ENCODE peak calls at places on chromosome 14, in five cellular contexts. R, E, Z, B and N are unnamed samples. For H3K9me3, the result is how much of the 10 kb centered on the place peaks cover.

GRCh38 chr14:54106802-54107377 is 150.3 kb upstream of the BMP4 start:
- DNase-seq in R (no peak), E (no peak), Z (no peak), B (no peak), N (no peak)

GRCh38 chr14:103444837-103445524 is 59.8 kb downstream of the MARK3 start:
- DNase-seq in R (no peak), E (no peak), Z (no peak), B (no peak), N (no peak)

GRCh38 chr14:85319998-85320397 is 209.9 kb upstream of the FLRT2 start:
- DNase-seq in R (no peak), E (no peak), Z (no peak), B (no peak), N (no peak)

GRCh38 chr14:100740196-100740825 is 13.6 kb downstream of the DLK1 start:
- DNase-seq in R (no peak), E (no peak), Z (peak), B (no peak), N (no peak)

GRCh38 chr14:64400829-64401459 is 12.8 kb downstream of the MTHFD1 start:
- DNase-seq in R (no peak), E (no peak), Z (no peak), B (no peak), N (no peak)

GRCh38 chr14:28061006-28061405 is 705.6 kb upstream of the FOXG1 start:
- DNase-seq in R (no peak), E (no peak), Z (no peak), B (no peak), N (no peak)

GRCh38 chr14:103301512-103302197 is 32.4 kb upstream of the EIF5 start:
- DNase-seq in R (no peak), E (no peak), Z (no peak), B (no peak), N (no peak)

GRCh38 chr14:94120667-94121335 is 8.6 kb downstream of the IFI27L2 start:
- DNase-seq in R (no peak), E (no peak), Z (no peak), B (no peak), N (peak)

GRCh38 chr14:104697892-104698583 is 8.6 kb downstream of the INF2 start:
- DNase-seq in R (no peak), E (no peak), Z (no peak), B (no peak), N (no peak)

GRCh38 chr14:61269321-61270083 is 11.6 kb downstream of the TMEM30B start:
- DNase-seq in R (peak), E (peak), Z (peak), B (no peak), N (peak)

GRCh38 chr14:61561657-61562276 is 133.5 kb upstream of the HIF1A start:
- DNase-seq in R (peak), E (peak), Z (peak), B (peak), N (peak)

GRCh38 chr14:101222362-101223090 is 319.0 kb upstream of the RTL1 start:
- DNase-seq in R (no peak), E (no peak), Z (no peak), B (no peak), N (no peak)

GRCh38 chr14:71654810-71655209 is 277.4 kb upstream of the RGS6 start:
- DNase-seq in R (no peak), E (no peak), Z (no peak), B (no peak), N (no peak)

GRCh38 chr14:104637546-104638003 is 33.0 kb upstream of the TMEM179 start:
- DNase-seq in R (no peak), E (no peak), Z (no peak), B (no peak), N (no peak)

GRCh38 chr14:104220225-104221070 is 82.1 kb downstream of the KIF26A start:
- DNase-seq in R (no peak), E (no peak), Z (no peak), B (no peak), N (peak)

GRCh38 chr14:104383931-104384775 is 195.4 kb upstream of the C14orf180 start:
- DNase-seq in R (no peak), E (no peak), Z (no peak), B (no peak), N (peak)

GRCh38 chr14:32075636-32076277 is 1.3 kb upstream of the ARHGAP5 start:
- DNase-seq in R (peak), E (no peak), Z (peak), B (no peak), N (no peak)

DNA sequence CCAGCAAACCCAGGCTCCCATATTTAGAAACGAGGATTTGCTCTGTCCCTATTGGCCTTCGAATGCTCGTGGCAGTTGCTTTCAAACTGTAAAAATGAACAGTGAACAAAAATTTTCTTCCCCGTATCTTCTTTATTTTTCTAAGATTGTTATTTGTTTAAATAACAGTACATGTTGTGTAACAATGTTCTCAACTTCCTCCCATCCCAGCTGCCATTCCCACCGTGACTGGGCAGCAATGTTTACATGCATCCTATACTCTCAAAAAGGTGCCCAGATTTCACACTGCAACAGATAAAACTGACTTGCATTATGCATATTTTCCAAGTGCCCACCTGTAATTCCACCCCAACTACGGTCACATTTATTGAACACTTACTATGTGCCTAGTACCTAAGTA is 12.8 kb downstream of the VCPKMT start:
- DNase-seq in R (no peak), E (no peak), Z (no peak), B (no peak), N (no peak)
- H3K9me3 ChIP-seq in R (under half), E (under half), Z (under half), B (under half), N (under half)

GRCh38 chr14:69626132-69626500 is 14.7 kb downstream of the SUSD6 start:
- DNase-seq in R (no peak), E (no peak), Z (no peak), B (no peak), N (no peak)

GRCh38 chr14:69624131-69624530 is 12.7 kb downstream of the SUSD6 start:
- DNase-seq in R (no peak), E (no peak), Z (no peak), B (no peak), N (no peak)

GRCh38 chr14:69629225-69630127 is 18.1 kb downstream of the SUSD6 start:
- DNase-seq in R (no peak), E (no peak), Z (no peak), B (no peak), N (no peak)

GRCh38 chr14:69620981-69621380 is 9.6 kb downstream of the SUSD6 start:
- DNase-seq in R (no peak), E (no peak), Z (no peak), B (no peak), N (no peak)

GRCh38 chr14:69625299-69626131 is 14.1 kb downstream of the SUSD6 start:
- DNase-seq in R (no peak), E (no peak), Z (peak), B (no peak), N (no peak)
- TF ChIP-seq POLR2A in R (no peak), E (no peak), Z (no peak), B (no peak), N (no peak)

GRCh38 chr14:68794856-68795601 is 2.2 kb upstream of the ZFP36L1 start:
- DNase-seq in R (peak), E (no peak), Z (no peak), B (no peak), N (peak)

GRCh38 chr14:68795602-68796417 is 2.9 kb upstream of the ZFP36L1 start:
- DNase-seq in R (peak), E (no peak), Z (peak), B (no peak), N (peak)

GRCh38 chr14:68798621-68799020 is 5.8 kb upstream of the ZFP36L1 start:
- DNase-seq in R (no peak), E (no peak), Z (no peak), B (no peak), N (no peak)

GRCh38 chr14:68797180-68797670 is 4.4 kb upstream of the ZFP36L1 start:
- DNase-seq in R (no peak), E (no peak), Z (no peak), B (no peak), N (peak)

DNA sequence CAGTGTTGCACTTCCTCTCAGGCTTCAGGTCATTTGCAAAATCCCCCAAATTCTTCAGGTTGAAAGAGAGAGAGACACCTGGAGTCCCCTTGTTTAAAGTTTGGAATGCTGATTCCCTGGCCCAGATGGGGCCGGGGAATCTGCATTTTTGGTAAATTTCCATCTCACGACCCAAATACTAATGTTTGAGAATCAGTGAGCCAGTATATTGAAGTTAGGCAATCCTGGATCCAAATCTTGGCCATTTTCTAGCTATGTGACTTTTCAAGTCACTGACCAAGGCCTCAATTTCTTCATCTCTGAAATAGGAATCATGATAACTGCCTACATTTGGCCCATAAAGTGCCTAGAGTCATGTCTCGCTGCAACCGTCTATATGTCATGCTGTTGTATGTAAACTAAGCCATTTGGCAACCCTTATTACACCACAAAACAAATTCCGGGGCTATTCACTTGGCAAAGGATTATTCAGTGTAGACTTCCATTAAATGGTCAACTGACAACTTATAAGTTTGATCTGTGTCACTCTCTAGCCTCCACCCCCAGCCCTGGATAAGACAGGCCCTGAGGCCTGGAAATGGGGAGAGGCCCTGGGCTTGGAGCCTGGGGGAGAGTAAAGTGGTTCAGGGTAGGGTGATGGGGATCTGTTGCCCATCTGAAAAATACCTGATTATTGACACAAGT is 3.7 kb upstream of the ZFP36L1 start:
- DNase-seq in R (no peak), E (no peak), Z (no peak), B (no peak), N (peak)
- H3K9me3 ChIP-seq in R (under half), E (under half), Z (under half), B (under half), N (under half)

DNA sequence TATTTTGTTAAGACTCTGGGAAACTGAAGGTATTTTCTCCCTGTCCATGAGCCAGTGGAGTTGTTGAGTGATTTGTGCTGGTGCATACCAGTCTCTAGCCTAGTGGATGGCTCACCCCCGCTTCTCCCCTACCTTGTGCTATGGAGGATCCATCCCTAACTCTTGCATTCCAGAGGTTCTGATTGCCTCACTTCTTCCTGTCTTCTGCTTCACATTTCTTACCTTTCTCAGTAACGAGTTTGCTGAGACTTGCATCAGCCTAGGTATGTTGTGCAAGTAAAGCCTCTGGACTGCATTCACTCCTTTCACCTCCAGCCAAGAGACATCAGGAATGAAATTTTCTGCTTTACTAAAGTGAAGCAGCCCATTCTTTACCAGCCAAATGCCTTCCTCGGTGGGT is 391.5 kb downstream of the ZFP36L1 start:
- DNase-seq in R (no peak), E (peak), Z (no peak), B (no peak), N (no peak)
- TF ChIP-seq POLR2A in R (no peak), E (no peak), Z (no peak), B (no peak), N (no peak)

DNA sequence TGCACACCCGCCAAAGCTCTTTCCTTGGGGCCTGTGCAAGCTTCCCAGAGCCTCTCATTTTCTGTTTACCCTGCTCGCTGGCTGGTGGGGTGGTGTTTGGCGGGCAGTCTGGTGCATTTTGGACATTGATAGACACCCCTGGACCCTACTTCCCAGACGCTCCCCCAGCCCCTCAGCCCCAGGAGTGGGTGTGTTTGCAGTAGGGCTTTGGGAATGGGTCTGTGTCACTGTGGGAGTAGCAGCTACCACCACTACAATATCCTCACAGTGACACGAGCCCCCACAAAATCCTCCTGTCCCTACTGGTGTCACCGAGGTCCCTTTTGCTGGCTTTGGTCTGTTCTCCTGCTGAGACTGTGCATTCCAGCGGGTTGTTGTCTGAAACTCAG is 371.3 kb downstream of the TMEM121 start:
- DNase-seq in R (no peak), E (no peak), Z (no peak), B (no peak), N (no peak)
- H3K9me3 ChIP-seq in R (under half), E (under half), Z (under half), B (under half), N (under half)

GRCh38 chr14:73729015-73729330 is 14.8 kb upstream of the PNMA1 start:
- DNase-seq in R (no peak), E (no peak), Z (no peak), B (no peak), N (peak)
- TF ChIP-seq POLR2A in R (no peak), E (no peak), Z (no peak), B (no peak), N (no peak)

GRCh38 chr14:97712471-97712870 is 915.3 kb downstream of the VRK1 start:
- DNase-seq in R (no peak), E (no peak), Z (no peak), B (no peak), N (no peak)
- H3K9me3 ChIP-seq in R (under half), E (under half), Z (under half), B (under half), N (under half)

GRCh38 chr14:68824517-68825347 is 31.9 kb upstream of the ZFP36L1 start:
- DNase-seq in R (peak), E (peak), Z (peak), B (no peak), N (peak)
- TF ChIP-seq POLR2A in R (no peak), E (no peak), Z (no peak), B (no peak), N (no peak)

GRCh38 chr14:105845725-105846309 is 319.4 kb downstream of the TMEM121 start:
- DNase-seq in R (no peak), E (no peak), Z (no peak), B (no peak), N (no peak)
- H3K9me3 ChIP-seq in R (under half), E (under half), Z (under half), B (under half), N (under half)

DNA sequence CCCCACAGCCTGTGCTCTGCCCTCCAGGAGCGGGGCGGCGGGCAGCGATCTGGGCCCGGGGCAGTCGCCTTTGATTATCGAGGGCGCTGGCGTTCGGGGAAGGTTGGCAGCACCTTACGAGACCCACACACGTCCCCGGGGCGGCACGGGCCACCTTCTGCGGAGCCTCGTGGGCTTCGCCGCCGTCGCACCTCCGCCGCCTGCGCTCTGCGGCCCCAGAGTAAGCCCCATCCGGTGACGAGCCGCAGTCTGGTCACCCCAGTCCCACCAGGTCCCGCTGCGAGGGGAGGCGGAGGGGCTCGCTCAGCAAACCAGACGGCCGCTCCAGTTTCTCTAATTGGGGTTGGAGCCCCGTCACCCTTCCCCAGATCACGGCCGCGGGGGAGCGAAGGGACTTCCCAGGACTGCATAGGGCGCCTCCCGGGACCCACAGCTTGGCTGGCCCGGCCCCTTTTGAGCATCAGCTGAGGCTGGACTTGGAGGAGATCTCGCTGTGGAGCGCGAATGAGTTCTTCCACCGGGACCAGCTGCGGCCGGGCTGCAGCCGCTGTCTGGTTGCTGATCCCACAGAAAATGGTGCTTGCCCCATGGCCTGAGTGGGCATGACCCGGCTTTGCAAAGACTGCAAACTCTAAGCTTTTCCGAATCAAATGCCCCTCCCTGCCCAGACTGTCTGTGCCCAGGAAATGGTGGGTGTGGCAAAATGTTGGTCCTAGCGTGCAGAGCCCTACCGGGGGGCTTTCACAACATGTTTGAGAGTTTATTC is 559 bp downstream of the LGALS3 start:
- DNase-seq in R (peak), E (no peak), Z (peak), B (no peak), N (peak)
- TF ChIP-seq POLR2A in R (no peak), E (no peak), Z (no peak), B (peak), N (no peak)